ENCODE peak calls at places on chromosomes 12 and 14, in six cellular contexts. E is AG04450; M is CD8-positive, alpha-beta T cell; S is astrocyte of the spinal cord; D is upper lobe of right lung; F is A673. V is an unnamed sample.

GRCh38 chr14:76705214-76705613 is 56.1 kb upstream of the VASH1 start:
- DNase-seq in E (no peak), M (no peak), S (no peak), D (no peak), F (no peak), V (no peak)

GRCh38 chr14:58760121-58760520 is 122.4 kb downstream of the DACT1 start:
- DNase-seq in E (no peak), M (no peak), S (no peak), D (no peak), F (no peak), V (no peak)

GRCh38 chr12:120971299-120972180 is 6.8 kb upstream of the HNF1A start:
- DNase-seq in E (peak), M (peak), S (peak), D (no peak), F (peak), V (peak)

GRCh38 chr12:49870501-49871262 is 27.8 kb upstream of the BCDIN3D start:
- DNase-seq in E (no peak), M (no peak), S (no peak), D (peak), F (no peak), V (no peak)

GRCh38 chr12:92989715-92990484 is 60.8 kb upstream of the EEA1 start:
- DNase-seq in E (no peak), M (no peak), S (no peak), D (no peak), F (no peak), V (no peak)

GRCh38 chr12:57151741-57152407 is 4.5 kb upstream of the LRP1-AS start:
- DNase-seq in E (peak), M (no peak), S (peak), D (no peak), F (no peak), V (peak)

GRCh38 chr14:103310576-103311095 is 23.4 kb upstream of the EIF5 start:
- DNase-seq in E (no peak), M (no peak), S (no peak), D (no peak), F (no peak), V (no peak)

GRCh38 chr12:87274594-87275245 is 754.5 kb downstream of the C12orf50 start:
- DNase-seq in E (no peak), M (no peak), S (peak), D (no peak), F (peak), V (peak)

GRCh38 chr12:104064842-104065441 is 611 bp downstream of the HCFC2 start:
- DNase-seq in E (no peak), M (no peak), S (peak), D (no peak), F (no peak), V (peak)

GRCh38 chr14:49173765-49174373 is 412.3 kb downstream of the RPS29 start:
- DNase-seq in E (peak), M (no peak), S (peak), D (no peak), F (peak), V (peak)

GRCh38 chr14:76768201-76768656 is 7.0 kb downstream of the VASH1 start:
- DNase-seq in E (no peak), M (peak), S (no peak), D (peak), F (no peak), V (peak)

GRCh38 chr12:3777206-3777809 is 24.4 kb upstream of the CRACR2A start:
- DNase-seq in E (peak), M (peak), S (peak), D (no peak), F (peak), V (peak)

GRCh38 chr14:71711619-71712018 is 220.6 kb upstream of the RGS6 start:
- DNase-seq in E (no peak), M (no peak), S (peak), D (no peak), F (peak), V (peak)

GRCh38 chr12:78271546-78271945 is 440.9 kb downstream of the NAV3 start:
- DNase-seq in E (no peak), M (no peak), S (no peak), D (no peak), F (no peak), V (peak)

GRCh38 chr14:62006116-62006737 is 244.0 kb downstream of the SNAPC1 start:
- DNase-seq in E (no peak), M (no peak), S (no peak), D (no peak), F (no peak), V (no peak)

GRCh38 chr12:49535921-49536525 is 2.8 kb upstream of the KCNH3 start:
- DNase-seq in E (no peak), M (no peak), S (no peak), D (no peak), F (no peak), V (no peak)

GRCh38 chr14:103740991-103741689 is 25.5 kb downstream of the ZFYVE21 start:
- DNase-seq in E (no peak), M (no peak), S (no peak), D (no peak), F (no peak), V (peak)

GRCh38 chr12:104012331-104012730 is 37.7 kb downstream of the GLT8D2 start:
- DNase-seq in E (no peak), M (no peak), S (no peak), D (no peak), F (no peak), V (no peak)

GRCh38 chr12:18151036-18151435 is 61.0 kb upstream of the RERGL start:
- DNase-seq in E (no peak), M (no peak), S (no peak), D (no peak), F (no peak), V (no peak)

GRCh38 chr12:124316257-124316656 is 21.4 kb downstream of the RFLNA start:
- DNase-seq in E (no peak), M (no peak), S (no peak), D (no peak), F (no peak), V (no peak)

GRCh38 chr12:53381739-53382630 is 2.0 kb downstream of the SP1 start:
- DNase-seq in E (no peak), M (peak), S (peak), D (peak), F (peak), V (peak)

GRCh38 chr14:91835197-91835919 is 32.0 kb downstream of the TC2N start:
- DNase-seq in E (no peak), M (peak), S (no peak), D (no peak), F (no peak), V (no peak)

GRCh38 chr12:26724309-26724702 is 108.7 kb downstream of the ITPR2 start:
- DNase-seq in E (no peak), M (no peak), S (no peak), D (no peak), F (no peak), V (no peak)

GRCh38 chr12:26721800-26722199 is 111.2 kb downstream of the ITPR2 start:
- DNase-seq in E (no peak), M (no peak), S (no peak), D (no peak), F (peak), V (no peak)

GRCh38 chr12:26715232-26715631 is 117.8 kb downstream of the ITPR2 start:
- DNase-seq in E (no peak), M (no peak), S (no peak), D (no peak), F (no peak), V (no peak)

GRCh38 chr12:26723379-26724308 is 109.3 kb downstream of the ITPR2 start:
- DNase-seq in E (no peak), M (no peak), S (peak), D (no peak), F (no peak), V (peak)

DNA sequence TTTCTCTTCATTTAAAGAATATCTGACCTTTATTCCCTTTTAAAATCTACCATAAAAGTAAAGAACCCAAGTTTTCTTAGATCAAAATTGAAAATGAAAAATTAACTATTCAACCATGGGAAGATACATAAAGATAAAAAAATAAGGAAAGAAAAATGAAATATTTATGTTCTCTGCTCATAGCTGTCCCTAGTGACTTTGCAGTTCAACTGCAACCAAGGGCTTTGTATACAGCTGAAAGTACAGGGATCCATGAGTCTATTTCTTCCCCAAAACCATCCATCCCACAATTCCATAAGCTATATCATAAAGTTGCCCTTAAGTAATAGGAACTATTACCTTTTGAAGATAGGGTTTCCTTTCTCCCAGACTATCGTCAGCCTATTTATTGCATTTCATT is 113.1 kb downstream of the ITPR2 start:
- DNase-seq in E (no peak), M (no peak), S (no peak), D (no peak), F (no peak), V (peak)
- TF ChIP-seq CTCF in E (peak), M (no peak), S (peak), D (no peak), F (peak), V (peak)

GRCh38 chr12:128814411-128815261 is 9.1 kb downstream of the SLC15A4 start:
- DNase-seq in E (no peak), M (no peak), S (no peak), D (no peak), F (no peak), V (no peak)
- TF ChIP-seq CTCF in E (no peak), M (no peak), S (no peak), D (no peak), F (no peak), V (no peak)

GRCh38 chr12:110316861-110317260 is 35.8 kb downstream of the ATP2A2 start:
- DNase-seq in E (peak), M (no peak), S (peak), D (no peak), F (peak), V (peak)

GRCh38 chr12:110317921-110318320 is 36.9 kb downstream of the ATP2A2 start:
- DNase-seq in E (no peak), M (no peak), S (peak), D (no peak), F (no peak), V (peak)

GRCh38 chr12:110320548-110320947 is 39.5 kb downstream of the ATP2A2 start:
- DNase-seq in E (no peak), M (no peak), S (no peak), D (no peak), F (no peak), V (no peak)
- TF ChIP-seq CTCF in E (no peak), M (no peak), S (no peak), D (no peak), F (no peak), V (no peak)

DNA sequence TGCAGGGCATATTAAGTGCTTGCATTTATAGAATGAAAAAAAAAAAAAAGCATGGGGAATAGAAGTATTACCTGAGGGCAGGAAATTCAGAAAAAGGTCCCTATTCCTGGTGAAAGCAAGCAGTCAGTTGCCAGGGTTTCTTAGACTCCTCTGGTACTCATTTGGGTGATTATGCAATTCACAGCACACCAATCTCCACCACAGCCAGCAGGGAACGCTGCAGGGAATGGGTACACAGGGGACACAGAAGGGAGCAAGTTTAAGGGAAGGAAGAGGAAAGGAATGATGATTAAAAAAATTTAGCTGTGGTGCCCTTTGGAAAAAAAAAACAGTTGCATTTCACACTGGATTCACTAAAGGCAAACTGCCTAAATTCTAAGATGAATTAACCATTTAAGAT is 14.2 kb downstream of the BLTP3B start:
- DNase-seq in E (no peak), M (no peak), S (peak), D (no peak), F (peak), V (peak)
- TF ChIP-seq CTCF in E (peak), M (no peak), S (peak), D (peak), F (peak), V (peak)

GRCh38 chr14:100906420-100906819 is 2.9 kb upstream of the RTL1 start:
- DNase-seq in E (no peak), M (no peak), S (no peak), D (no peak), F (no peak), V (no peak)
- TF ChIP-seq CTCF in E (peak), M (no peak), S (peak), D (no peak), F (peak), V (peak)

GRCh38 chr14:32044454-32044853 is 32.6 kb upstream of the ARHGAP5 start:
- DNase-seq in E (no peak), M (no peak), S (no peak), D (no peak), F (no peak), V (no peak)

GRCh38 chr14:32050839-32051238 is 26.3 kb upstream of the ARHGAP5 start:
- DNase-seq in E (no peak), M (no peak), S (no peak), D (no peak), F (no peak), V (peak)

GRCh38 chr14:32049361-32050103 is 27.6 kb upstream of the ARHGAP5 start:
- DNase-seq in E (no peak), M (no peak), S (no peak), D (no peak), F (no peak), V (no peak)

GRCh38 chr14:32043624-32044023 is 33.5 kb upstream of the ARHGAP5 start:
- DNase-seq in E (no peak), M (no peak), S (no peak), D (no peak), F (no peak), V (no peak)

DNA sequence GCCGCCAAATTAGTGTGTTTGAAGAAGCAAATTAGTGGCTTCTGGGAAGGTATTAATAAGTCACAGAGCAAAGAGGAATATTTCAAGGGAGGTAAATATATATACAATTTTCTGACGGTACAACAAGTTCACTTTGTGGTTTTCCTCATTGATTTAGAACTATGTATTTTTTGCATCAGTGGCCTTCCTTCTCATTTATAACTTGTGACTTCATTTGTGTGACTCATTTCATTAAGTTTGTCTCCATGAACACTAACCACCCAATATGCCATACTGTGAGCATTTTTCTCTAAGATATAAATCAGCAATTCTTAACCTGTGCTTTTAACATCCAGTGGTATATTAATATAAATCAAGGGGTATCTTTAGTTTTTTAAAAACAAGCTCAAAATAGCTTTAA is 29.3 kb upstream of the ARHGAP5 start:
- DNase-seq in E (no peak), M (no peak), S (peak), D (no peak), F (no peak), V (peak)
- TF ChIP-seq CTCF in E (no peak), M (no peak), S (no peak), D (no peak), F (no peak), V (no peak)

DNA sequence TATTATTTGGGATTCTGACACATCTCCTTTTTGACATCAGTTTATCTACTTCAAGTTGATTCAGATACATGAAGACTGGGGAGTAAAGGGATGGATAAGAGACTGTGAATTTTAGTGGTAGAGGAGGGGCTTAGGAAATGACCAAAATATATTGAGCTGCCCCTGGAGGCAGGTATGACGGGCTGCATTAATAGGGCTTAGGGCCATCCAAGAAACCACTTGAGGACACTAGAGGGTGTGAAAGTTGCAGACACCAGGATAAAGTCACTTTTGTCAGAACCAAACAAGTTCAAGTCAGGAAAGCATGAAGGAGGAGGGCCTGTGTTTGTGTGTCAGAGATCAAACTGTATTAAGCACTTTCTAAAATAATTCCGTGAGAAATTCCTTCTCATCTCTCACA is 137.1 kb downstream of the SLC38A1 start:
- DNase-seq in E (no peak), M (no peak), S (no peak), D (no peak), F (peak), V (no peak)
- TF ChIP-seq CTCF in E (no peak), M (no peak), S (peak), D (no peak), F (peak), V (peak)

V was measured in choroid plexus epithelial cell.